ENCODE peak calls at places on chromosomes 5 and 9, in eight cellular contexts. One of them, this sample, is unnamed. For H3K9me2, the result is how much of the 10 kb centered on the place peaks cover.

GRCh38 chr9:130860458-130861316 is 25.6 kb downstream of the ABL1 start:
- DNase-seq in HCT116: peak
- DNase-seq in GM23338: peak
- DNase-seq in SK-N-SH: no peak
- DNase-seq in hepatocyte: peak
- DNase-seq in MM.1S: no peak
- DNase-seq in OCI-LY7: no peak
- DNase-seq in GM23248: peak
- DNase-seq in this sample: no peak

GRCh38 chr9:113241161-113241560 is 19.8 kb downstream of the SLC31A1 start:
- DNase-seq in SK-N-SH: no peak
- DNase-seq in HCT116: no peak
- DNase-seq in MM.1S: no peak
- DNase-seq in GM23248: no peak
- DNase-seq in GM23338: no peak
- DNase-seq in OCI-LY7: no peak
- DNase-seq in hepatocyte: no peak
- DNase-seq in this sample: no peak

GRCh38 chr5:138038826-138039225 is 5.9 kb upstream of the FAM13B start:
- DNase-seq in SK-N-SH: no peak
- DNase-seq in MM.1S: no peak
- DNase-seq in GM23338: no peak
- DNase-seq in HCT116: no peak
- DNase-seq in hepatocyte: no peak
- DNase-seq in OCI-LY7: no peak
- DNase-seq in GM23248: no peak
- DNase-seq in this sample: no peak

GRCh38 chr9:111400564-111400898 is 70.5 kb upstream of the OR2K2 start:
- DNase-seq in OCI-LY7: no peak
- DNase-seq in HCT116: no peak
- DNase-seq in GM23248: peak
- DNase-seq in MM.1S: no peak
- DNase-seq in GM23338: no peak
- DNase-seq in SK-N-SH: no peak
- DNase-seq in hepatocyte: no peak
- DNase-seq in this sample: no peak

GRCh38 chr5:154196955-154197652 is 6.6 kb downstream of the GALNT10 start:
- DNase-seq in OCI-LY7: peak
- DNase-seq in MM.1S: peak
- DNase-seq in hepatocyte: peak
- DNase-seq in GM23338: peak
- DNase-seq in HCT116: no peak
- DNase-seq in GM23248: no peak
- DNase-seq in SK-N-SH: peak
- DNase-seq in this sample: no peak

GRCh38 chr5:110840347-110840960 is 101.6 kb downstream of the SLC25A46 start:
- DNase-seq in SK-N-SH: no peak
- DNase-seq in HCT116: no peak
- DNase-seq in OCI-LY7: no peak
- DNase-seq in GM23248: no peak
- DNase-seq in GM23338: no peak
- DNase-seq in hepatocyte: no peak
- DNase-seq in MM.1S: no peak
- DNase-seq in this sample: no peak

GRCh38 chr5:28862137-28862859 is 1823.9 kb upstream of the CDH9 start:
- DNase-seq in hepatocyte: no peak
- DNase-seq in OCI-LY7: no peak
- DNase-seq in SK-N-SH: no peak
- DNase-seq in HCT116: no peak
- DNase-seq in GM23248: no peak
- DNase-seq in MM.1S: no peak
- DNase-seq in GM23338: no peak
- DNase-seq in this sample: no peak

GRCh38 chr9:137194909-137195308 is 5.6 kb downstream of the TPRN start:
- DNase-seq in hepatocyte: peak
- DNase-seq in SK-N-SH: no peak
- DNase-seq in MM.1S: no peak
- DNase-seq in HCT116: no peak
- DNase-seq in GM23248: no peak
- DNase-seq in GM23338: no peak
- DNase-seq in OCI-LY7: no peak
- DNase-seq in this sample: no peak

GRCh38 chr5:77620404-77620803 is 18.1 kb downstream of the OTP start:
- DNase-seq in GM23338: peak
- DNase-seq in HCT116: peak
- DNase-seq in SK-N-SH: no peak
- DNase-seq in GM23248: no peak
- DNase-seq in MM.1S: peak
- DNase-seq in OCI-LY7: peak
- DNase-seq in hepatocyte: peak
- DNase-seq in this sample: peak

GRCh38 chr9:38068866-38069628 is at the start of gene SHB:
- DNase-seq in HCT116: no peak
- DNase-seq in SK-N-SH: peak
- DNase-seq in hepatocyte: peak
- DNase-seq in OCI-LY7: peak
- DNase-seq in GM23248: peak
- DNase-seq in GM23338: peak
- DNase-seq in MM.1S: peak
- DNase-seq in this sample: peak

GRCh38 chr9:36665921-36666429 is 93.3 kb downstream of the MELK start:
- DNase-seq in MM.1S: peak
- DNase-seq in OCI-LY7: peak
- DNase-seq in hepatocyte: no peak
- DNase-seq in GM23248: peak
- DNase-seq in GM23338: no peak
- DNase-seq in SK-N-SH: no peak
- DNase-seq in HCT116: no peak
- DNase-seq in this sample: no peak

GRCh38 chr9:36665387-36665786 is 92.7 kb downstream of the MELK start:
- DNase-seq in SK-N-SH: no peak
- DNase-seq in OCI-LY7: no peak
- DNase-seq in GM23338: no peak
- DNase-seq in HCT116: no peak
- DNase-seq in GM23248: no peak
- DNase-seq in hepatocyte: no peak
- DNase-seq in MM.1S: no peak
- DNase-seq in this sample: no peak

GRCh38 chr9:36659500-36659899 is 86.8 kb downstream of the MELK start:
- DNase-seq in hepatocyte: no peak
- DNase-seq in SK-N-SH: no peak
- DNase-seq in HCT116: no peak
- DNase-seq in OCI-LY7: peak
- DNase-seq in MM.1S: peak
- DNase-seq in GM23248: no peak
- DNase-seq in GM23338: no peak
- DNase-seq in this sample: no peak

GRCh38 chr9:36664806-36665205 is 92.1 kb downstream of the MELK start:
- DNase-seq in GM23338: no peak
- DNase-seq in HCT116: no peak
- DNase-seq in SK-N-SH: no peak
- DNase-seq in GM23248: no peak
- DNase-seq in OCI-LY7: no peak
- DNase-seq in hepatocyte: no peak
- DNase-seq in MM.1S: no peak
- DNase-seq in this sample: no peak
- H3K4me2 ChIP-seq in GM23338: no peak
- H3K4me2 ChIP-seq in HCT116: no peak
- H3K4me2 ChIP-seq in SK-N-SH: no peak
- H3K4me2 ChIP-seq in GM23248: no peak
- H3K4me2 ChIP-seq in OCI-LY7: no peak
- H3K4me2 ChIP-seq in hepatocyte: no peak
- H3K4me2 ChIP-seq in MM.1S: no peak
- H3K4me2 ChIP-seq in this sample: no peak

DNA sequence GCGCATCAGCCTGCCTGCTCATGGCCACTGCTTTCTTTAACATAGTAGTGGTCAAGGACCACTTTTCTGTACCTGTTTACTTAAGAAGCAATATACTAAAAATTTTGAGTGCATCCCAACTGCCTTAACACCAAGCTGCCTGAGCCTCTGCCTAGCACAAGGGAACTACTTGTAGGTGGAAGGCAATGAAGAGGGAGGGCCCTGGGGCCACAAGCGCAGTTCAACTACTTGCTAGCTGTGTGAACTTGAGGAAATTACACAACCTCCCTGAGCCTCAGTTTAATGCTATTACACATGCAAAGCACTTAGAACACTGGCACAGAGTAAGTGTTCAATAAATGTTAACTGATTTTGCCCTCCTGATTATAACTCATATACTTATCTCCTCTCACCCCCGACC is 6.3 kb downstream of the ARL15 start:
- DNase-seq in OCI-LY7: no peak
- DNase-seq in MM.1S: no peak
- DNase-seq in GM23338: no peak
- DNase-seq in GM23248: no peak
- DNase-seq in hepatocyte: no peak
- DNase-seq in SK-N-SH: no peak
- DNase-seq in HCT116: no peak
- DNase-seq in this sample: no peak
- H3K9me2 ChIP-seq in OCI-LY7: under half
- H3K9me2 ChIP-seq in MM.1S: under half
- H3K9me2 ChIP-seq in GM23338: under half
- H3K9me2 ChIP-seq in GM23248: under half
- H3K9me2 ChIP-seq in hepatocyte: under half
- H3K9me2 ChIP-seq in SK-N-SH: under half
- H3K9me2 ChIP-seq in HCT116: under half
- H3K9me2 ChIP-seq in this sample: under half

GRCh38 chr5:43231977-43232376 is 40.0 kb downstream of the NIM1K start:
- DNase-seq in hepatocyte: no peak
- DNase-seq in HCT116: peak
- DNase-seq in SK-N-SH: peak
- DNase-seq in GM23338: peak
- DNase-seq in OCI-LY7: peak
- DNase-seq in MM.1S: peak
- DNase-seq in GM23248: peak
- DNase-seq in this sample: peak
- TF ChIP-seq EZH2phosphoT487 in hepatocyte: no peak
- TF ChIP-seq EZH2phosphoT487 in HCT116: no peak
- TF ChIP-seq EZH2phosphoT487 in SK-N-SH: no peak
- TF ChIP-seq EZH2phosphoT487 in GM23338: no peak
- TF ChIP-seq EZH2phosphoT487 in OCI-LY7: no peak
- TF ChIP-seq EZH2phosphoT487 in MM.1S: no peak
- TF ChIP-seq EZH2phosphoT487 in GM23248: no peak
- TF ChIP-seq EZH2phosphoT487 in this sample: no peak

GRCh38 chr9:72703574-72703973 is 182.2 kb downstream of the TMC1 start:
- DNase-seq in SK-N-SH: no peak
- DNase-seq in OCI-LY7: no peak
- DNase-seq in HCT116: no peak
- DNase-seq in hepatocyte: no peak
- DNase-seq in MM.1S: peak
- DNase-seq in GM23248: peak
- DNase-seq in GM23338: no peak
- DNase-seq in this sample: no peak
- H3K4me2 ChIP-seq in SK-N-SH: no peak
- H3K4me2 ChIP-seq in OCI-LY7: no peak
- H3K4me2 ChIP-seq in HCT116: no peak
- H3K4me2 ChIP-seq in hepatocyte: no peak
- H3K4me2 ChIP-seq in MM.1S: peak
- H3K4me2 ChIP-seq in GM23248: no peak
- H3K4me2 ChIP-seq in GM23338: no peak
- H3K4me2 ChIP-seq in this sample: no peak

GRCh38 chr9:132637801-132638200 is 32.0 kb downstream of the DDX31 start:
- DNase-seq in MM.1S: no peak
- DNase-seq in OCI-LY7: no peak
- DNase-seq in HCT116: no peak
- DNase-seq in hepatocyte: no peak
- DNase-seq in SK-N-SH: no peak
- DNase-seq in GM23248: no peak
- DNase-seq in GM23338: no peak
- DNase-seq in this sample: peak
- H3K9me2 ChIP-seq in MM.1S: under half
- H3K9me2 ChIP-seq in OCI-LY7: under half
- H3K9me2 ChIP-seq in HCT116: under half
- H3K9me2 ChIP-seq in hepatocyte: under half
- H3K9me2 ChIP-seq in SK-N-SH: under half
- H3K9me2 ChIP-seq in GM23248: under half
- H3K9me2 ChIP-seq in GM23338: under half
- H3K9me2 ChIP-seq in this sample: under half

DNA sequence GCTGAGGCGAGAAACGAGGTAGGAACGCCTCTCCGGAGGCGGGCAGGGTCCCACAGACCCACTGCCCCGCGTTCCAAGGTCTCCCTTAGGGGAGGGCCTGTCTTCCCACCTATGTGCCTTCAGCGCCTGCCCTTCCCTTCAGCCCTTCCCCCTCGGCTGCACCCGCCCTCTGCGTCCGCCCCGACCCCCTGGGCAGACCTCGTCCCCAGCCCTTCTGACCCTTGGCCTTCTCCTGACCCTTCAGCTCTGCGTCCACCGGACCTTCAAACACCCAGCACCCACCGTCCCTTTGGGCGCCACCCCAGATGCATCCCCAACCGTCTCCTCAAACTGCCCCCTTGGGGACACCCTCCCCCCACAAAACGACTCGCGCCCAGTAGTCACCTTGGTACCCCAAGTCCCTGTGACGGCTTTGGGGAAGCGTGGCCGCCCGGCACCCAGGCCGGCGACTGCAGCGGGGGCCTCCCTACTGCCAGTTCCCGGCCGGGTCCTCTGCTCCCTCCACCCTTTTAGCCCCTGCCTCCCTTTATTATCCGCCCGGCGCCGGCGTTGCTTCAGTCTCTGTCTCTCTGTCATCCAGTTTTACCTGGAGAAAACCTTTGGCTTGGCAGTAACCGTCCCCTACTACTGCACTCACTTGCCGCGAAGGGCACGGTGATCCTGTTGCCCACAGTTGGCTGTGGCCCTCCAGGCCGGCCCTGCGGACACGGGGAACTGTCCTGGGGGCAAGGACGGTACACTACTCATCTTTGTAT is 421 bp downstream of the RUSC2 start:
- DNase-seq in hepatocyte: peak
- DNase-seq in MM.1S: no peak
- DNase-seq in OCI-LY7: no peak
- DNase-seq in GM23248: peak
- DNase-seq in HCT116: no peak
- DNase-seq in GM23338: peak
- DNase-seq in SK-N-SH: peak
- DNase-seq in this sample: no peak
- TF ChIP-seq EZH2phosphoT487 in hepatocyte: no peak
- TF ChIP-seq EZH2phosphoT487 in MM.1S: no peak
- TF ChIP-seq EZH2phosphoT487 in OCI-LY7: no peak
- TF ChIP-seq EZH2phosphoT487 in GM23248: no peak
- TF ChIP-seq EZH2phosphoT487 in HCT116: no peak
- TF ChIP-seq EZH2phosphoT487 in GM23338: no peak
- TF ChIP-seq EZH2phosphoT487 in SK-N-SH: no peak
- TF ChIP-seq EZH2phosphoT487 in this sample: no peak

DNA sequence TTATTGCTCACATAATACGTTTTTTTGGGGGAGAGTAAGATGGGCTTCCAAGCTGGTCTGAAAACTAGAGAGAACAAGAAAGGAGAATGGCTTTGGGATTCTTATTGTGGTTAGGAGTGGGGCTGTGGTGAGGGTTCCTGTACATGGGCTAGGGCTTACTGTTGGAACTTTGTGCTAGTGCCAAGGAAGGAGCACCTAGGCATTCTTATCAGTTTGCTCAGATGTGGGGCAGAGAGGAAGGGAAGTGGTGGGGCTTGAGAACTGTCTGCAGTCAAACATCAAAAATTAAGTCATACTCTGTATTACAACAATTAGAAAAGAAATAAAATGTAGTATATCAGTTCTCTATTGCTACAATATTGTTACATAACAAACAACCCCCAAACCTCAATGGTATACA is 4.0 kb upstream of the THBS4 start:
- DNase-seq in HCT116: no peak
- DNase-seq in hepatocyte: no peak
- DNase-seq in GM23248: no peak
- DNase-seq in SK-N-SH: no peak
- DNase-seq in GM23338: no peak
- DNase-seq in OCI-LY7: no peak
- DNase-seq in MM.1S: no peak
- DNase-seq in this sample: no peak
- H3K4me2 ChIP-seq in HCT116: no peak
- H3K4me2 ChIP-seq in hepatocyte: no peak
- H3K4me2 ChIP-seq in GM23248: no peak
- H3K4me2 ChIP-seq in SK-N-SH: no peak
- H3K4me2 ChIP-seq in GM23338: no peak
- H3K4me2 ChIP-seq in OCI-LY7: no peak
- H3K4me2 ChIP-seq in MM.1S: no peak
- H3K4me2 ChIP-seq in this sample: no peak

This sample was measured in PC-3.